ENCODE peak calls at places on chromosomes 13 and 19, in nine cellular contexts. Z is GM23248; J is NCI-H1436; W is NAMALWA; H is HFF-Myc; L is stimulated activated CD4-positive, alpha-beta T cell treated with anti-CD3 and anti-CD28 coated beads, Interleukin-4, amount 100 ng/mL, for 24 hours; C is left cardiac atrium; T is activated CD4-positive, alpha-beta T cell treated with anti-CD3 and anti-CD28 coated beads, Interleukin-2, amount 50 U/mL, for 4 hours; G is activated CD4-positive, alpha-beta memory T cell treated with anti-CD3 and anti-CD28 coated beads for 36 hours. A is an unnamed sample.
A peak's percentile ranks its signal among the peaks of the same experiment; 100 is the strongest.

GRCh38 chr13:105370011-105370645 is 1165.3 kb downstream of the EFNB2 start:
- DNase-seq in J (no peak), W (no peak), C (no peak), G (no peak), L (no peak), H (no peak), Z (no peak), T (no peak), A (no peak)

GRCh38 chr13:40982772-40983171 is 36.3 kb downstream of the ELF1 start:
- DNase-seq in W (peak; percentile 93), H (no peak), G (peak; percentile 60), C (peak; percentile 47), L (peak; percentile 64), J (peak; percentile 19), Z (peak; percentile 44), T (peak; percentile 31), A (no peak)

GRCh38 chr13:113491418-113491883 is 940 bp upstream of the DCUN1D2 start:
- DNase-seq in W (no peak), G (no peak), L (no peak), Z (peak; percentile 79), J (no peak), C (peak; percentile 48), T (no peak), H (no peak), A (peak; percentile 83)

GRCh38 chr13:53104120-53104519 is 75.5 kb downstream of the OLFM4 start:
- DNase-seq in G (no peak), Z (no peak), L (no peak), T (no peak), H (no peak), J (no peak), W (no peak), C (no peak), A (no peak)

GRCh38 chr19:28737021-28737525 is 475.9 kb downstream of the UQCRFS1 start:
- DNase-seq in G (no peak), Z (peak; percentile 75), L (no peak), W (peak; percentile 72), H (peak; percentile 11), J (peak; percentile 30), T (no peak), C (no peak), A (no peak)

GRCh38 chr19:48913114-48913513 is 13.0 kb downstream of the NUCB1 start:
- DNase-seq in W (peak; percentile 75), Z (peak; percentile 22), H (no peak), G (no peak), T (no peak), J (peak; percentile 38), C (no peak), L (no peak), A (no peak)

GRCh38 chr19:30669329-30670010 is 297.3 kb downstream of the ZNF536 start:
- DNase-seq in L (peak; percentile 56), H (no peak), W (peak; percentile 43), T (peak; percentile 23), Z (peak; percentile 62), G (peak; percentile 57), C (peak; percentile 70), J (peak; percentile 56), A (peak; percentile 84)

GRCh38 chr13:101026736-101027398 is 352.3 kb upstream of the TMTC4 start:
- DNase-seq in T (no peak), H (no peak), Z (no peak), C (no peak), W (no peak), G (no peak), L (no peak), J (no peak), A (no peak)

GRCh38 chr13:69856331-69856730 is 251.3 kb upstream of the ATXN8OS start:
- DNase-seq in J (no peak), H (no peak), C (no peak), Z (no peak), W (no peak), T (no peak), G (no peak), L (no peak), A (no peak)

GRCh38 chr19:40550951-40551350 is 25.7 kb upstream of the SHKBP1 start:
- DNase-seq in T (no peak), W (no peak), H (no peak), L (no peak), G (no peak), C (no peak), Z (no peak), J (no peak), A (no peak)

GRCh38 chr19:30425885-30426838 is 54.0 kb downstream of the ZNF536 start:
- DNase-seq in C (no peak), W (no peak), J (peak; percentile 45), H (no peak), L (no peak), Z (no peak), G (no peak), T (no peak), A (no peak)

GRCh38 chr19:48444129-48444932 is 1.5 kb upstream of the GRWD1 start:
- DNase-seq in J (no peak), Z (no peak), C (no peak), W (no peak), G (no peak), H (no peak), T (no peak), L (no peak), A (no peak)

GRCh38 chr19:16522559-16523377 is 19.5 kb downstream of the CHERP start:
- DNase-seq in C (no peak), G (no peak), W (no peak), H (no peak), T (no peak), J (no peak), L (no peak), Z (no peak), A (no peak)

GRCh38 chr19:48330012-48330681 is 4.8 kb downstream of the EMP3 start:
- DNase-seq in W (peak; percentile 97), L (peak; percentile 87), H (no peak), T (peak; percentile 73), C (peak; percentile 76), Z (no peak), G (peak; percentile 90), J (peak; percentile 98), A (peak; percentile 94)

GRCh38 chr13:50635504-50635903 is 208.0 kb downstream of the DLEU7 start:
- DNase-seq in L (no peak), Z (peak; percentile 39), J (no peak), H (no peak), C (peak; percentile 48), W (peak; percentile 69), T (no peak), G (no peak), A (no peak)

GRCh38 chr19:7833225-7834156 is 3.5 kb downstream of the EVI5L start:
- DNase-seq in T (no peak), G (no peak), Z (peak; percentile 90), C (peak; percentile 86), J (no peak), W (no peak), L (no peak), H (peak; percentile 43), A (peak; percentile 79)

GRCh38 chr19:1852294-1852646 is 4.0 kb upstream of the REXO1 start:
- DNase-seq in W (no peak), H (no peak), Z (no peak), G (peak; percentile 34), L (no peak), J (peak; percentile 21), T (no peak), C (no peak), A (no peak)

GRCh38 chr13:61706899-61707298 is 291.2 kb upstream of the PCDH20 start:
- DNase-seq in W (no peak), J (no peak), L (no peak), Z (no peak), G (no peak), H (no peak), T (no peak), C (no peak), A (no peak)

GRCh38 chr13:71879129-71879535 is 12.1 kb upstream of the DACH1 start:
- DNase-seq in T (no peak), H (peak; percentile 22), Z (peak; percentile 11), C (no peak), W (peak; percentile 80), G (no peak), J (peak; percentile 61), L (no peak), A (no peak)

GRCh38 chr19:3784607-3785463 is 1.3 kb downstream of the MATK start:
- DNase-seq in H (no peak), T (no peak), G (no peak), J (no peak), L (no peak), W (no peak), C (no peak), Z (peak; percentile 33), A (peak; percentile 61)

GRCh38 chr13:110638814-110639806 is 23.8 kb downstream of the NAXD start:
- DNase-seq in T (no peak), L (no peak), W (no peak), H (no peak), G (no peak), Z (no peak), J (no peak), C (peak; percentile 12), A (no peak)

GRCh38 chr19:4524808-4525562 is 6.7 kb upstream of the PLIN4 start:
- DNase-seq in C (peak; percentile 64), J (peak; percentile 19), H (no peak), G (peak; percentile 80), Z (peak; percentile 52), W (peak; percentile 78), T (peak; percentile 62), L (peak; percentile 74), A (no peak)

GRCh38 chr13:109156181-109156935 is 526.9 kb downstream of the MYO16 start:
- DNase-seq in G (no peak), H (peak; percentile 71), L (no peak), W (no peak), T (no peak), J (no peak), C (no peak), Z (peak; percentile 80), A (no peak)

GRCh38 chr13:49046534-49046933 is 70.8 kb downstream of the FNDC3A start:
- DNase-seq in Z (peak; percentile 75), J (no peak), H (no peak), G (no peak), W (no peak), C (no peak), T (no peak), L (no peak), A (no peak)

GRCh38 chr19:55066107-55066709 is 3.3 kb upstream of the RDH13 start:
- DNase-seq in C (no peak), L (no peak), H (no peak), Z (peak; percentile 23), T (no peak), W (no peak), G (no peak), J (no peak), A (no peak)

GRCh38 chr19:44738603-44739585 is 9.6 kb upstream of the BCL3 start:
- DNase-seq in Z (peak; percentile 53), T (no peak), G (no peak), H (no peak), W (no peak), J (no peak), L (no peak), C (no peak), A (peak; percentile 87)

GRCh38 chr19:47111081-47111589 is 2.4 kb downstream of the ZC3H4 start:
- DNase-seq in Z (peak; percentile 43), H (no peak), J (no peak), C (peak; percentile 30), W (peak; percentile 58), L (peak; percentile 59), G (peak; percentile 71), T (peak; percentile 24), A (no peak)

GRCh38 chr13:111973186-111974064 is 93.5 kb upstream of the SOX1 start:
- DNase-seq in Z (no peak), C (no peak), H (no peak), W (no peak), L (no peak), G (no peak), J (no peak), T (no peak), A (no peak)

GRCh38 chr19:3186377-3186688 is 603 bp downstream of the NCLN start:
- DNase-seq in W (peak; percentile 27), L (no peak), G (no peak), C (peak; percentile 19), J (no peak), T (no peak), H (no peak), Z (peak; percentile 47), A (peak; percentile 86)

GRCh38 chr13:90510319-90510718 is 837.2 kb upstream of the MIR17HG start:
- DNase-seq in W (no peak), G (no peak), C (no peak), L (no peak), T (no peak), Z (no peak), J (no peak), H (no peak), A (no peak)

GRCh38 chr13:49651775-49652690 is 23.7 kb downstream of the ARL11 start:
- DNase-seq in T (no peak), L (no peak), Z (no peak), W (no peak), G (no peak), H (no peak), J (no peak), C (no peak), A (no peak)